ENCODE peak calls at places on chromosomes 2 and 18, in four cellular contexts. One of them, this sample, is unnamed.

GRCh38 chr2:29448238-29448637 is 333.0 kb downstream of the CLIP4 start:
- DNase-seq in iris pigment epithelial cell: no peak
- DNase-seq in activated CD8-positive, alpha-beta T cell treated with anti-CD3 and anti-CD28 coated beads for 36 hours: no peak
- DNase-seq in naive thymus-derived CD4-positive, alpha-beta T cell: no peak
- DNase-seq in this sample: peak

GRCh38 chr2:39119732-39120520 is 925 bp downstream of the SOS1 start:
- DNase-seq in naive thymus-derived CD4-positive, alpha-beta T cell: peak
- DNase-seq in activated CD8-positive, alpha-beta T cell treated with anti-CD3 and anti-CD28 coated beads for 36 hours: peak
- DNase-seq in iris pigment epithelial cell: peak
- DNase-seq in this sample: peak

GRCh38 chr2:170086117-170086688 is 91.7 kb upstream of the MYO3B start:
- DNase-seq in iris pigment epithelial cell: no peak
- DNase-seq in activated CD8-positive, alpha-beta T cell treated with anti-CD3 and anti-CD28 coated beads for 36 hours: no peak
- DNase-seq in naive thymus-derived CD4-positive, alpha-beta T cell: no peak
- DNase-seq in this sample: no peak

GRCh38 chr2:191244350-191244749 is 854 bp upstream of the MYO1B start:
- DNase-seq in naive thymus-derived CD4-positive, alpha-beta T cell: no peak
- DNase-seq in activated CD8-positive, alpha-beta T cell treated with anti-CD3 and anti-CD28 coated beads for 36 hours: no peak
- DNase-seq in iris pigment epithelial cell: no peak
- DNase-seq in this sample: peak

GRCh38 chr18:3255611-3256165 is 6.2 kb upstream of the MYL12B start:
- DNase-seq in iris pigment epithelial cell: no peak
- DNase-seq in naive thymus-derived CD4-positive, alpha-beta T cell: no peak
- DNase-seq in activated CD8-positive, alpha-beta T cell treated with anti-CD3 and anti-CD28 coated beads for 36 hours: no peak
- DNase-seq in this sample: peak

GRCh38 chr2:163207706-163208370 is 369.3 kb upstream of the KCNH7 start:
- DNase-seq in naive thymus-derived CD4-positive, alpha-beta T cell: no peak
- DNase-seq in activated CD8-positive, alpha-beta T cell treated with anti-CD3 and anti-CD28 coated beads for 36 hours: no peak
- DNase-seq in iris pigment epithelial cell: no peak
- DNase-seq in this sample: peak

GRCh38 chr2:152336854-152337510 is 2.0 kb downstream of the FMNL2 start:
- DNase-seq in activated CD8-positive, alpha-beta T cell treated with anti-CD3 and anti-CD28 coated beads for 36 hours: no peak
- DNase-seq in iris pigment epithelial cell: peak
- DNase-seq in naive thymus-derived CD4-positive, alpha-beta T cell: no peak
- DNase-seq in this sample: peak

GRCh38 chr2:195016821-195017220 is 640.2 kb upstream of the SLC39A10 start:
- DNase-seq in activated CD8-positive, alpha-beta T cell treated with anti-CD3 and anti-CD28 coated beads for 36 hours: no peak
- DNase-seq in naive thymus-derived CD4-positive, alpha-beta T cell: no peak
- DNase-seq in iris pigment epithelial cell: no peak
- DNase-seq in this sample: no peak

GRCh38 chr2:217092710-217093379 is 233.0 kb upstream of the TNP1 start:
- DNase-seq in naive thymus-derived CD4-positive, alpha-beta T cell: no peak
- DNase-seq in activated CD8-positive, alpha-beta T cell treated with anti-CD3 and anti-CD28 coated beads for 36 hours: no peak
- DNase-seq in iris pigment epithelial cell: no peak
- DNase-seq in this sample: no peak

GRCh38 chr2:150274108-150274507 is 213.4 kb downstream of the RND3 start:
- DNase-seq in iris pigment epithelial cell: peak
- DNase-seq in naive thymus-derived CD4-positive, alpha-beta T cell: no peak
- DNase-seq in activated CD8-positive, alpha-beta T cell treated with anti-CD3 and anti-CD28 coated beads for 36 hours: no peak
- DNase-seq in this sample: peak

GRCh38 chr2:46720592-46721185 is 194.9 kb downstream of the MCFD2 start:
- DNase-seq in naive thymus-derived CD4-positive, alpha-beta T cell: no peak
- DNase-seq in activated CD8-positive, alpha-beta T cell treated with anti-CD3 and anti-CD28 coated beads for 36 hours: no peak
- DNase-seq in iris pigment epithelial cell: no peak
- DNase-seq in this sample: no peak

GRCh38 chr18:25348361-25349130 is 3.4 kb downstream of the ZNF521 start:
- DNase-seq in iris pigment epithelial cell: no peak
- DNase-seq in activated CD8-positive, alpha-beta T cell treated with anti-CD3 and anti-CD28 coated beads for 36 hours: no peak
- DNase-seq in naive thymus-derived CD4-positive, alpha-beta T cell: no peak
- DNase-seq in this sample: no peak

GRCh38 chr2:118940486-118941120 is 1.4 kb upstream of the MARCO start:
- DNase-seq in activated CD8-positive, alpha-beta T cell treated with anti-CD3 and anti-CD28 coated beads for 36 hours: no peak
- DNase-seq in iris pigment epithelial cell: no peak
- DNase-seq in naive thymus-derived CD4-positive, alpha-beta T cell: peak
- DNase-seq in this sample: no peak

GRCh38 chr2:204514439-204514838 is 30.8 kb upstream of the PARD3B start:
- DNase-seq in naive thymus-derived CD4-positive, alpha-beta T cell: no peak
- DNase-seq in iris pigment epithelial cell: no peak
- DNase-seq in activated CD8-positive, alpha-beta T cell treated with anti-CD3 and anti-CD28 coated beads for 36 hours: no peak
- DNase-seq in this sample: no peak

GRCh38 chr2:64374686-64375085 is 79.3 kb upstream of the LGALSL start:
- DNase-seq in naive thymus-derived CD4-positive, alpha-beta T cell: no peak
- DNase-seq in activated CD8-positive, alpha-beta T cell treated with anti-CD3 and anti-CD28 coated beads for 36 hours: no peak
- DNase-seq in iris pigment epithelial cell: no peak
- DNase-seq in this sample: peak

GRCh38 chr18:47283476-47283875 is 32.0 kb upstream of the SKOR2 start:
- DNase-seq in naive thymus-derived CD4-positive, alpha-beta T cell: no peak
- DNase-seq in iris pigment epithelial cell: peak
- DNase-seq in activated CD8-positive, alpha-beta T cell treated with anti-CD3 and anti-CD28 coated beads for 36 hours: no peak
- DNase-seq in this sample: peak

GRCh38 chr2:112904883-112905282 is 6.1 kb upstream of the IL37 start:
- DNase-seq in activated CD8-positive, alpha-beta T cell treated with anti-CD3 and anti-CD28 coated beads for 36 hours: no peak
- DNase-seq in naive thymus-derived CD4-positive, alpha-beta T cell: no peak
- DNase-seq in iris pigment epithelial cell: no peak
- DNase-seq in this sample: no peak

GRCh38 chr2:64657416-64657815 is 3.7 kb upstream of the SERTAD2 start:
- DNase-seq in activated CD8-positive, alpha-beta T cell treated with anti-CD3 and anti-CD28 coated beads for 36 hours: no peak
- DNase-seq in iris pigment epithelial cell: no peak
- DNase-seq in naive thymus-derived CD4-positive, alpha-beta T cell: no peak
- DNase-seq in this sample: no peak

GRCh38 chr2:204060896-204061640 is 124.5 kb downstream of the ICOS start:
- DNase-seq in activated CD8-positive, alpha-beta T cell treated with anti-CD3 and anti-CD28 coated beads for 36 hours: no peak
- DNase-seq in naive thymus-derived CD4-positive, alpha-beta T cell: no peak
- DNase-seq in iris pigment epithelial cell: no peak
- DNase-seq in this sample: no peak

GRCh38 chr2:2933421-2933820 is 444.2 kb downstream of the EIPR1 start:
- DNase-seq in activated CD8-positive, alpha-beta T cell treated with anti-CD3 and anti-CD28 coated beads for 36 hours: no peak
- DNase-seq in naive thymus-derived CD4-positive, alpha-beta T cell: no peak
- DNase-seq in iris pigment epithelial cell: no peak
- DNase-seq in this sample: no peak

GRCh38 chr2:60442608-60443007 is 110.8 kb downstream of the BCL11A start:
- DNase-seq in iris pigment epithelial cell: no peak
- DNase-seq in naive thymus-derived CD4-positive, alpha-beta T cell: no peak
- DNase-seq in activated CD8-positive, alpha-beta T cell treated with anti-CD3 and anti-CD28 coated beads for 36 hours: no peak
- DNase-seq in this sample: peak

GRCh38 chr2:12155308-12156061 is 409.1 kb downstream of the LPIN1 start:
- DNase-seq in activated CD8-positive, alpha-beta T cell treated with anti-CD3 and anti-CD28 coated beads for 36 hours: no peak
- DNase-seq in naive thymus-derived CD4-positive, alpha-beta T cell: no peak
- DNase-seq in iris pigment epithelial cell: peak
- DNase-seq in this sample: peak

GRCh38 chr2:181857471-181857870 is 34.1 kb upstream of the ITPRID2 start:
- DNase-seq in naive thymus-derived CD4-positive, alpha-beta T cell: no peak
- DNase-seq in activated CD8-positive, alpha-beta T cell treated with anti-CD3 and anti-CD28 coated beads for 36 hours: no peak
- DNase-seq in iris pigment epithelial cell: peak
- DNase-seq in this sample: peak

GRCh38 chr2:70140978-70141753 is 49.7 kb downstream of the C2orf42 start:
- DNase-seq in naive thymus-derived CD4-positive, alpha-beta T cell: peak
- DNase-seq in activated CD8-positive, alpha-beta T cell treated with anti-CD3 and anti-CD28 coated beads for 36 hours: peak
- DNase-seq in iris pigment epithelial cell: peak
- DNase-seq in this sample: peak

GRCh38 chr18:48749768-48750167 is 201.0 kb downstream of the SMAD7 start:
- DNase-seq in iris pigment epithelial cell: no peak
- DNase-seq in activated CD8-positive, alpha-beta T cell treated with anti-CD3 and anti-CD28 coated beads for 36 hours: no peak
- DNase-seq in naive thymus-derived CD4-positive, alpha-beta T cell: no peak
- DNase-seq in this sample: peak

GRCh38 chr2:113755690-113756063 is 765 bp downstream of the SLC35F5 start:
- DNase-seq in iris pigment epithelial cell: peak
- DNase-seq in activated CD8-positive, alpha-beta T cell treated with anti-CD3 and anti-CD28 coated beads for 36 hours: peak
- DNase-seq in naive thymus-derived CD4-positive, alpha-beta T cell: peak
- DNase-seq in this sample: peak

GRCh38 chr18:35856178-35856577 is 116.3 kb upstream of the RMP24 start:
- DNase-seq in naive thymus-derived CD4-positive, alpha-beta T cell: no peak
- DNase-seq in activated CD8-positive, alpha-beta T cell treated with anti-CD3 and anti-CD28 coated beads for 36 hours: no peak
- DNase-seq in iris pigment epithelial cell: no peak
- DNase-seq in this sample: no peak

GRCh38 chr2:23924589-23925359 is 2.1 kb downstream of the ATAD2B start:
- DNase-seq in activated CD8-positive, alpha-beta T cell treated with anti-CD3 and anti-CD28 coated beads for 36 hours: no peak
- DNase-seq in naive thymus-derived CD4-positive, alpha-beta T cell: no peak
- DNase-seq in iris pigment epithelial cell: peak
- DNase-seq in this sample: peak

GRCh38 chr18:32389868-32390267 is 80.8 kb downstream of the GAREM1 start:
- DNase-seq in iris pigment epithelial cell: no peak
- DNase-seq in activated CD8-positive, alpha-beta T cell treated with anti-CD3 and anti-CD28 coated beads for 36 hours: no peak
- DNase-seq in naive thymus-derived CD4-positive, alpha-beta T cell: no peak
- DNase-seq in this sample: peak

GRCh38 chr2:163723881-163724280 is 11.9 kb downstream of the FIGN start:
- DNase-seq in naive thymus-derived CD4-positive, alpha-beta T cell: no peak
- DNase-seq in iris pigment epithelial cell: no peak
- DNase-seq in activated CD8-positive, alpha-beta T cell treated with anti-CD3 and anti-CD28 coated beads for 36 hours: no peak
- DNase-seq in this sample: no peak

GRCh38 chr2:75284345-75284744 is 85.0 kb upstream of the TACR1 start:
- DNase-seq in iris pigment epithelial cell: no peak
- DNase-seq in naive thymus-derived CD4-positive, alpha-beta T cell: no peak
- DNase-seq in activated CD8-positive, alpha-beta T cell treated with anti-CD3 and anti-CD28 coated beads for 36 hours: peak
- DNase-seq in this sample: no peak

GRCh38 chr2:20050712-20051517 is 513 bp downstream of the LAPTM4A start:
- DNase-seq in naive thymus-derived CD4-positive, alpha-beta T cell: no peak
- DNase-seq in iris pigment epithelial cell: peak
- DNase-seq in activated CD8-positive, alpha-beta T cell treated with anti-CD3 and anti-CD28 coated beads for 36 hours: peak
- DNase-seq in this sample: peak

GRCh38 chr18:79901665-79902064 is 49.8 kb downstream of the SLC66A2 start:
- DNase-seq in naive thymus-derived CD4-positive, alpha-beta T cell: no peak
- DNase-seq in iris pigment epithelial cell: no peak
- DNase-seq in activated CD8-positive, alpha-beta T cell treated with anti-CD3 and anti-CD28 coated beads for 36 hours: no peak
- DNase-seq in this sample: no peak

GRCh38 chr18:47166235-47166634 is 9.9 kb downstream of the IER3IP1 start:
- DNase-seq in naive thymus-derived CD4-positive, alpha-beta T cell: no peak
- DNase-seq in iris pigment epithelial cell: peak
- DNase-seq in activated CD8-positive, alpha-beta T cell treated with anti-CD3 and anti-CD28 coated beads for 36 hours: no peak
- DNase-seq in this sample: no peak

GRCh38 chr2:181924336-181924735 is 32.8 kb downstream of the ITPRID2 start:
- DNase-seq in activated CD8-positive, alpha-beta T cell treated with anti-CD3 and anti-CD28 coated beads for 36 hours: no peak
- DNase-seq in iris pigment epithelial cell: no peak
- DNase-seq in naive thymus-derived CD4-positive, alpha-beta T cell: no peak
- DNase-seq in this sample: no peak

GRCh38 chr2:176297067-176297466 is 27.8 kb downstream of the MTX2 start:
- DNase-seq in naive thymus-derived CD4-positive, alpha-beta T cell: no peak
- DNase-seq in iris pigment epithelial cell: no peak
- DNase-seq in activated CD8-positive, alpha-beta T cell treated with anti-CD3 and anti-CD28 coated beads for 36 hours: no peak
- DNase-seq in this sample: no peak

GRCh38 chr2:235577404-235578330 is 83.8 kb downstream of the AGAP1 start:
- DNase-seq in activated CD8-positive, alpha-beta T cell treated with anti-CD3 and anti-CD28 coated beads for 36 hours: no peak
- DNase-seq in iris pigment epithelial cell: peak
- DNase-seq in naive thymus-derived CD4-positive, alpha-beta T cell: no peak
- DNase-seq in this sample: no peak

GRCh38 chr18:9861933-9862332 is 23.8 kb upstream of the TXNDC2 start:
- DNase-seq in iris pigment epithelial cell: no peak
- DNase-seq in activated CD8-positive, alpha-beta T cell treated with anti-CD3 and anti-CD28 coated beads for 36 hours: peak
- DNase-seq in naive thymus-derived CD4-positive, alpha-beta T cell: no peak
- DNase-seq in this sample: no peak

GRCh38 chr2:115634578-115634977 is 1192.1 kb downstream of the DPP10 start:
- DNase-seq in iris pigment epithelial cell: no peak
- DNase-seq in naive thymus-derived CD4-positive, alpha-beta T cell: no peak
- DNase-seq in activated CD8-positive, alpha-beta T cell treated with anti-CD3 and anti-CD28 coated beads for 36 hours: no peak
- DNase-seq in this sample: no peak